ENCODE peak calls at places on chromosomes 11 and 22, in five cellular contexts. One of them, this sample, is unnamed.
A peak's percentile ranks its signal among the peaks of the same experiment; 100 is the strongest.

GRCh38 chr22:38109391-38110000 is 988 bp downstream of the BAIAP2L2 start:
- DNase-seq in NCI-H1105 treated with DMSO at 0.1 percent for 48 hours: no peak
- DNase-seq in epithelial cell of proximal tubule: no peak
- DNase-seq in choroid plexus epithelial cell: no peak
- DNase-seq in H54: no peak
- DNase-seq in this sample: no peak

GRCh38 chr11:73326929-73327811 is 19.1 kb downstream of the ARHGEF17 start:
- DNase-seq in NCI-H1105 treated with DMSO at 0.1 percent for 48 hours: no peak
- DNase-seq in epithelial cell of proximal tubule: no peak
- DNase-seq in H54: no peak
- DNase-seq in choroid plexus epithelial cell: peak; percentile 82
- DNase-seq in this sample: peak; percentile 49

GRCh38 chr11:18313985-18314763 is 7.8 kb downstream of the HPS5 start:
- DNase-seq in choroid plexus epithelial cell: peak; percentile 75
- DNase-seq in NCI-H1105 treated with DMSO at 0.1 percent for 48 hours: no peak
- DNase-seq in epithelial cell of proximal tubule: no peak
- DNase-seq in H54: no peak
- DNase-seq in this sample: no peak

GRCh38 chr11:114154271-114155047 is 94.9 kb downstream of the ZBTB16 start:
- DNase-seq in NCI-H1105 treated with DMSO at 0.1 percent for 48 hours: no peak
- DNase-seq in H54: no peak
- DNase-seq in epithelial cell of proximal tubule: no peak
- DNase-seq in choroid plexus epithelial cell: peak; percentile 95
- DNase-seq in this sample: peak; percentile 97

GRCh38 chr11:83836883-83837654 is 550.9 kb upstream of the CCDC90B start:
- DNase-seq in H54: peak; percentile 35
- DNase-seq in choroid plexus epithelial cell: peak; percentile 74
- DNase-seq in NCI-H1105 treated with DMSO at 0.1 percent for 48 hours: peak; percentile 61
- DNase-seq in epithelial cell of proximal tubule: no peak
- DNase-seq in this sample: peak; percentile 57

GRCh38 chr11:120778692-120779490 is 245.0 kb upstream of the TBCEL start:
- DNase-seq in epithelial cell of proximal tubule: no peak
- DNase-seq in H54: no peak
- DNase-seq in choroid plexus epithelial cell: no peak
- DNase-seq in NCI-H1105 treated with DMSO at 0.1 percent for 48 hours: peak; percentile 20
- DNase-seq in this sample: no peak

GRCh38 chr11:45917623-45918330 is at the start of gene PEX16:
- DNase-seq in epithelial cell of proximal tubule: peak; percentile 94
- DNase-seq in choroid plexus epithelial cell: peak; percentile 100
- DNase-seq in H54: peak; percentile 99
- DNase-seq in NCI-H1105 treated with DMSO at 0.1 percent for 48 hours: peak; percentile 98
- DNase-seq in this sample: peak; percentile 100

GRCh38 chr22:45946805-45947600 is 30.0 kb downstream of the WNT7B start:
- DNase-seq in H54: no peak
- DNase-seq in NCI-H1105 treated with DMSO at 0.1 percent for 48 hours: no peak
- DNase-seq in choroid plexus epithelial cell: no peak
- DNase-seq in epithelial cell of proximal tubule: no peak
- DNase-seq in this sample: no peak

GRCh38 chr11:77082838-77083552 is 16.2 kb downstream of the CAPN5 start:
- DNase-seq in NCI-H1105 treated with DMSO at 0.1 percent for 48 hours: no peak
- DNase-seq in epithelial cell of proximal tubule: no peak
- DNase-seq in choroid plexus epithelial cell: peak; percentile 79
- DNase-seq in H54: no peak
- DNase-seq in this sample: no peak